ENCODE peak calls at places on chromosomes 1 and 21, in four cellular contexts. J, P, X and B are unnamed samples.

GRCh38 chr1:236860096-236860495 is 65.0 kb downstream of the MTR start:
- DNase-seq in J (no peak), P (no peak), X (no peak), B (no peak)

GRCh38 chr1:55584521-55585401 is 369.6 kb upstream of the USP24 start:
- DNase-seq in J (no peak), P (no peak), X (no peak), B (no peak)

GRCh38 chr1:89542345-89542744 is 17.7 kb downstream of the LRRC8B start:
- DNase-seq in J (no peak), P (no peak), X (no peak), B (no peak)

GRCh38 chr1:155050560-155051341 is at the start of gene ADAM15:
- DNase-seq in J (peak; percentile 94), P (peak; percentile 92), X (peak; percentile 91), B (peak; percentile 93)

GRCh38 chr1:60126733-60127132 is 53.2 kb upstream of the C1orf87 start:
- DNase-seq in J (no peak), P (no peak), X (no peak), B (no peak)

GRCh38 chr1:173269490-173270230 is 62.5 kb upstream of the TNFSF4 start:
- DNase-seq in J (no peak), P (no peak), X (no peak), B (no peak)

GRCh38 chr1:234915923-234916675 is 212.5 kb downstream of the TOMM20 start:
- DNase-seq in J (no peak), P (no peak), X (peak; percentile 84), B (peak; percentile 85)

GRCh38 chr1:36865080-36865900 is 169.0 kb downstream of the GRIK3 start:
- DNase-seq in J (no peak), P (peak; percentile 3), X (no peak), B (no peak)

DNA sequence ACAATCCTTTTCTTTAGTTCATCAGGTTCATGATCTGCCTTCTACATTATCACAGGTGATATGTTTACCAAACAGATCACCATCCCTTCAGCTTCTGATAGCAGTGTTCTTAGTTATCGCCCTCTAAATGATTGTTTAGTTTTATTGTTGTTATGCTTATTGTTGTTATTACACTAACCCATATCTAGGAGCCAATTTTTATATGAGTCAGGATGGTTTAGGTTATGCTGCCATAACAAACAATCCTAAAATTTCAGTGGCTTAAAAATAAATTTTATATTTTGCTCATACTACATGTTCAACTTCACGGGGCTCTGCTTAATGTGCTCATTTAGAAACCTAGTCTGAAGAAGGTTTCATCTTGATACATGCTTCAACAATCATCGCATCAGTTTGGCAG is 4.4 kb upstream of the JUN start:
- DNase-seq in J (no peak), P (no peak), X (no peak), B (no peak)
- H3K4me3 ChIP-seq in J (no peak overlapping the region), P (no peak overlapping the region), X (no peak overlapping the region), B (no peak overlapping the region)

DNA sequence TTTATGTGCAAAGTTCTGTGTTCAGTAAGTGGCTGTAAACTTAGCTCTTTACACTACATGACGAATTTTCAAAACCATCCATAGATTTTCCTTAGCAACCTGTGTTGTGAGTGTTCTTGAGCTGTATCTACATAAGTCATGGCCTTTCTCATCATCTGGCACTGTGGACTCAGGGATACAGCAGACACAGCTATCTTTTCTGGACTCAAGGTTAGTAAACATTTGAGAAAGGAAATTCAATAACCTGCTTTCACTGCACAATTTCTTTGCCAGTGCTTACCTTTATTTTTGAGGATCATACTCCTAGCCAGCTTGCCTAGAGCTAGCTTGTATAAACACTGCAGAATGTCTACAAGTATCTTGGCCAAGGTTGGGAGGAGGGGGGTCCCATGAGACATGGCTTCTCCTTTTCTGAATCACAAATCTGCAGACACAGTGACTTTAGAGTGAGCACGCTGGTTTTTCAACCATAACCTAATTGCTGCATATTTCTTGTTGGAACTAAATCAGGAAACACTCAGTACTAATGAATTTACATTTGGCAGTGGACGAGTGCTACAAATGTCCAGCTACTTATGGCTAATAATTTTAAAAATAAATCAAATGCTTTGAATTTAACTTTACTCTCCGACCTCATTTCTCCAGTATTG is 27.2 kb downstream of the ADAMTS5 start:
- DNase-seq in J (no peak), P (no peak), X (no peak), B (peak; percentile 25)
- TF ChIP-seq CTCF in J (no peak), P (no peak), X (no peak), B (no peak)

GRCh38 chr1:93605812-93606512 is 75.7 kb downstream of the BCAR3 start:
- DNase-seq in J (no peak), P (no peak), X (no peak), B (no peak)
- H3K4me1 ChIP-seq in J (peaks cover 90% of the 10 kb centered on the region), P (peaks cover 26% of the 10 kb centered on the region), X (peaks cover 60% of the 10 kb centered on the region), B (peaks cover 78% of the 10 kb centered on the region)

GRCh38 chr1:165826565-165826964 is 849 bp upstream of the UCK2 start:
- DNase-seq in J (no peak), P (no peak), X (no peak), B (no peak)
- H3K4me3 ChIP-seq in J (peak overlapping the region; percentile 86), P (peak overlapping the region; percentile 86), X (peak overlapping the region; percentile 92), B (peak overlapping the region; percentile 93)

GRCh38 chr1:27003745-27004470 is 8.7 kb downstream of the TENT5B start:
- DNase-seq in J (peak; percentile 20), P (no peak), X (no peak), B (no peak)

GRCh38 chr1:27004471-27005165 is 8.0 kb downstream of the TENT5B start:
- DNase-seq in J (peak; percentile 33), P (peak; percentile 61), X (no peak), B (no peak)

GRCh38 chr1:27006683-27007082 is 6.0 kb downstream of the TENT5B start:
- DNase-seq in J (peak; percentile 16), P (peak; percentile 68), X (no peak), B (no peak)

GRCh38 chr1:27005166-27005530 is 7.5 kb downstream of the TENT5B start:
- DNase-seq in J (no peak), P (no peak), X (no peak), B (no peak)

DNA sequence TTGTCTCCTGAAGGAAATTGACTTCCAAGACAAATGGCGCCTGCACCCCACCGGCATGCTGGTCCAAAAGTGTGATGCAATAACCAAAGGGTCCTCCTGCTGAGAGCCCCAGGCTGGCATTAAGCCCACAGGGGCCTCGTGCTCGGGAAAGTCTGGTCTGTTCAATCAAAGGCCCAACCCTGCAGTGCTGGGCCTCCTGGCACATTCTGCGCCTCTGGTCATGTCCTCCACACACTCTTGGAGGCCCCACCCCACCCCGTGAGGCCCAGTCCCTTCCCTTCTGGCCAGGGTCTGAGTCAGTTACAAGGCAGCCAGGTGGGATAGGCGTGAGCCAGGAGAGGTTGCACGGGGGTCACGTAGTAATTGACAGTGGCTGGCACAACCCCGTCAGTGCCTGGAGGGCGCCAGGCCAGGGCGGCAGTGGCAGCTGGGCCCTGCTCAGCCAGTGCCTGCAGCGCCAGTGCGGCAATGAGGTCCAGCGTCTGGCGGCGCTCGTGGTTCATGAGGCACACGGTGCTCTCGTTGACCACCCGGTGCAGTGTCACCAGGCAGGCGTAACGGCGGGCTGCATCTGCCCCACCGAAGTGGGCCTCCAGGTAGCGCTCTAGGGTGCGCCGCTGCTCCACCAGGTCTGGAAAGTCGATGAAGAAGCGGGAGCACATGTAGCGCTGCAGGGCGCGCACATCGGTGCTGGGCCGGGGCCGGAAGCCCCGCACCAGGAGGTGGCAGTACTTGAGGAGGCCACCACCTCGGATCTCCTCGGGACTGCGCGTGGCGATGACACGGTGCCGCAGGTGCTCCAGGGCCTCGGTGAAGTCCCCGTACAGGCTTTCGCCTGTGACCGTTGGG is 6.8 kb downstream of the TENT5B start:
- DNase-seq in J (peak; percentile 45), P (peak; percentile 81), X (no peak), B (no peak)
- TF ChIP-seq CTCF in J (no peak), P (no peak), X (no peak), B (no peak)

DNA sequence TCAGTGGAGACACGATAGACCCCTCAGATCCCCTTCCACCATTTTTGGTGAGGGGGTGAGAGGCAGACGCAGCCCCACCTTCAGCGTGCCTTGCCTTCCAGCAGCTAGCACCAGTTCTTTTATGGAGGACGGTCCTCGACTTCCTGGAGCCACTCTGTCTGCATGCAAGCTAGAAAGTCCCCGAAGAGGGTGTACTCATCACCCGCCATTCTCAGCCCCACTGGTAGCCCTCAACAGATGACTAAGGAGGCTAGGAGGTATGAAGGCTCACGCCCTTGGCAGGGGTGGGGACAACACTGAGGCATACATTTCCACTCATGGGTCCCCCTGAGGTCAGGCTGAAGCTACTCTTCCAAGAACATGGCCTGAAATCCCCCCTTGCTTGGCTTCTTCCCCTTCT is 9.0 kb upstream of the PTPRF start:
- DNase-seq in J (no peak), P (no peak), X (peak; percentile 24), B (no peak)
- H3K4me1 ChIP-seq in J (no peaks in the 10 kb centered on the region), P (no peaks in the 10 kb centered on the region), X (no peaks in the 10 kb centered on the region), B (no peaks in the 10 kb centered on the region)

GRCh38 chr1:218349365-218350021 is 4.4 kb downstream of the TGFB2 start:
- DNase-seq in J (no peak), P (no peak), X (no peak), B (no peak)

GRCh38 chr1:218351617-218352438 is 6.7 kb downstream of the TGFB2 start:
- DNase-seq in J (peak; percentile 60), P (no peak), X (peak; percentile 74), B (no peak)

GRCh38 chr1:218348628-218349185 is 3.6 kb downstream of the TGFB2 start:
- DNase-seq in J (no peak), P (no peak), X (no peak), B (no peak)

GRCh38 chr1:218350022-218350525 is 4.9 kb downstream of the TGFB2 start:
- DNase-seq in J (no peak), P (no peak), X (no peak), B (no peak)

GRCh38 chr1:218350909-218351616 is 5.9 kb downstream of the TGFB2 start:
- DNase-seq in J (no peak), P (no peak), X (no peak), B (no peak)
- H3K4me3 ChIP-seq in J (peak overlapping the region; percentile 69), P (peak overlapping the region; percentile 38), X (peak overlapping the region; percentile 43), B (peak overlapping the region; percentile 73)